ENCODE peak calls at places on chromosomes 13 and 19, in four cellular contexts. W is left lung, M is DMS 273 treated with DMSO at 0.1 percent for 48 hours, N is heart right ventricle. G is an unnamed sample.

GRCh38 chr19:29798783-29799182 is 13.0 kb upstream of the CCNE1 start:
- DNase-seq in W (no peak), M (no peak), N (no peak), G (no peak)

GRCh38 chr13:113562085-113562749 is 22.3 kb upstream of the TFDP1 start:
- DNase-seq in W (peak), M (peak), N (peak), G (peak)

GRCh38 chr19:56069642-56070041 is 51.5 kb downstream of the ZNF787 start:
- DNase-seq in W (no peak), M (no peak), N (no peak), G (no peak)

GRCh38 chr19:18086590-18087138 is at the start of gene IL12RB1:
- DNase-seq in W (no peak), M (no peak), N (no peak), G (no peak)

GRCh38 chr13:112204376-112204775 is 137.4 kb downstream of the SOX1 start:
- DNase-seq in W (no peak), M (no peak), N (no peak), G (no peak)

GRCh38 chr19:44988896-44989563 is 12.2 kb upstream of the RELB start:
- DNase-seq in W (peak), M (peak), N (peak), G (peak)

GRCh38 chr19:2578391-2578826 is 102.5 kb downstream of the GADD45B start:
- DNase-seq in W (no peak), M (no peak), N (no peak), G (no peak)

GRCh38 chr19:46350758-46351159 is 3.9 kb downstream of the PPP5C start:
- DNase-seq in W (no peak), M (no peak), N (no peak), G (no peak)

GRCh38 chr19:27896091-27896490 is 1316.9 kb downstream of the UQCRFS1 start:
- DNase-seq in W (no peak), M (no peak), N (no peak), G (no peak)

GRCh38 chr13:50425772-50426171 is 410.5 kb downstream of the KCNRG start:
- DNase-seq in W (no peak), M (no peak), N (no peak), G (no peak)

GRCh38 chr13:50708461-50708860 is 135.0 kb downstream of the DLEU7 start:
- DNase-seq in W (no peak), M (no peak), N (no peak), G (no peak)

GRCh38 chr13:45207319-45207718 is 6.5 kb upstream of the KCTD4 start:
- DNase-seq in W (no peak), M (peak), N (no peak), G (no peak)

GRCh38 chr13:92719868-92720267 is 506.7 kb upstream of the GPC6 start:
- DNase-seq in W (no peak), M (no peak), N (no peak), G (no peak)

GRCh38 chr19:35585844-35586243 is at the start of gene PMIS2:
- DNase-seq in W (no peak), M (no peak), N (no peak), G (no peak)

GRCh38 chr13:75495938-75496337 is 14.0 kb upstream of the TBC1D4 start:
- DNase-seq in W (no peak), M (no peak), N (no peak), G (no peak)

GRCh38 chr19:47315125-47315821 is 5.6 kb downstream of the C5AR1 start:
- DNase-seq in W (no peak), M (no peak), N (no peak), G (no peak)

GRCh38 chr19:44661205-44661604 is 10.1 kb upstream of the CEACAM19 start:
- DNase-seq in W (no peak), M (no peak), N (no peak), G (no peak)

GRCh38 chr19:38849746-38850230 is at the start of gene HNRNPL:
- DNase-seq in W (peak), M (no peak), N (peak), G (no peak)

GRCh38 chr19:50205681-50206138 is 2.3 kb downstream of the MYH14 start:
- DNase-seq in W (peak), M (no peak), N (no peak), G (no peak)

GRCh38 chr19:35207391-35207871 is 21.1 kb downstream of the FAM187B start:
- DNase-seq in W (no peak), M (no peak), N (no peak), G (no peak)

GRCh38 chr13:33634526-33635111 is 183.3 kb upstream of the RFC3 start:
- DNase-seq in W (no peak), M (no peak), N (no peak), G (no peak)

GRCh38 chr19:54189020-54189667 is at the start of gene MBOAT7:
- DNase-seq in W (no peak), M (no peak), N (no peak), G (no peak)

GRCh38 chr19:29417048-29417447 is 108.7 kb upstream of the VSTM2B start:
- DNase-seq in W (no peak), M (no peak), N (no peak), G (no peak)

GRCh38 chr13:27622102-27622820 is 569 bp downstream of the POLR1D start:
- DNase-seq in W (no peak), M (no peak), N (no peak), G (no peak)

GRCh38 chr13:101554420-101555125 is 102.1 kb downstream of the ITGBL1 start:
- DNase-seq in W (no peak), M (no peak), N (no peak), G (no peak)

GRCh38 chr19:35223856-35224505 is 4.6 kb downstream of the FAM187B start:
- DNase-seq in W (no peak), M (no peak), N (no peak), G (no peak)

GRCh38 chr19:31262673-31263308 is 86.4 kb downstream of the TSHZ3 start:
- DNase-seq in W (no peak), M (no peak), N (no peak), G (no peak)

GRCh38 chr13:41511827-41512226 is 54.5 kb downstream of the RGCC start:
- DNase-seq in W (no peak), M (no peak), N (no peak), G (no peak)

GRCh38 chr19:50921391-50922315 is 10.5 kb upstream of the KLK4 start:
- DNase-seq in W (no peak), M (no peak), N (no peak), G (no peak)

GRCh38 chr19:4969772-4970531 is 1.0 kb downstream of the KDM4B start:
- DNase-seq in W (peak), M (no peak), N (no peak), G (no peak)

GRCh38 chr13:78603240-78603947 is at the start of gene POU4F1:
- DNase-seq in W (peak), M (peak), N (peak), G (peak)